ENCODE peak calls at places on chromosomes 6 and 20, in seven cellular contexts. N is fibroblast of lung; F is IMR-90; R is heart left ventricle; J is heart right ventricle; L is naive thymus-derived CD4-positive, alpha-beta T cell; X is SJSA1. U is an unnamed sample.

GRCh38 chr6:140487586-140487985 is 1113.1 kb upstream of the CITED2 start:
- DNase-seq in L (no peak), J (no peak), R (no peak), N (no peak), X (no peak), F (no peak), U (no peak)

GRCh38 chr6:110878751-110879539 is 4.4 kb downstream of the AMD1 start:
- DNase-seq in X (peak; percentile 37), N (no peak), L (peak; percentile 41), R (no peak), F (peak; percentile 59), J (no peak), U (no peak)

GRCh38 chr6:150721411-150722266 is 122.0 kb downstream of the PLEKHG1 start:
- DNase-seq in R (no peak), J (no peak), N (no peak), X (no peak), L (no peak), F (no peak), U (no peak)

GRCh38 chr6:43856005-43856765 is 86.2 kb downstream of the VEGFA start:
- DNase-seq in N (peak; percentile 42), X (peak; percentile 54), L (no peak), R (peak; percentile 53), J (peak; percentile 30), F (peak; percentile 40), U (no peak)

GRCh38 chr20:31721408-31722332 is 998 bp downstream of the BCL2L1 start:
- DNase-seq in J (peak; percentile 40), N (no peak), L (no peak), X (no peak), R (peak; percentile 49), F (no peak), U (no peak)

GRCh38 chr6:24476631-24477030 is 12.7 kb downstream of the GPLD1 start:
- DNase-seq in L (no peak), N (no peak), X (no peak), R (no peak), F (no peak), J (no peak), U (no peak)

GRCh38 chr6:125794342-125795137 is 3.8 kb downstream of the NCOA7 start:
- DNase-seq in X (no peak), N (no peak), R (no peak), J (no peak), F (peak; percentile 55), L (no peak), U (no peak)

GRCh38 chr6:170033666-170034065 is 257.2 kb downstream of the DLL1 start:
- DNase-seq in L (no peak), F (no peak), J (no peak), N (no peak), R (no peak), X (no peak), U (peak; percentile 51)

GRCh38 chr6:135202821-135203220 is 21.7 kb downstream of the MYB start:
- DNase-seq in J (no peak), L (no peak), X (no peak), R (no peak), N (no peak), F (no peak), U (no peak)

GRCh38 chr20:2297352-2297717 is 1.5 kb downstream of the TGM3 start:
- DNase-seq in R (no peak), N (no peak), L (no peak), J (no peak), X (peak; percentile 66), F (no peak), U (no peak)

GRCh38 chr6:63527658-63528514 is 44.4 kb upstream of the LOC128125822 start:
- DNase-seq in F (peak; percentile 100), R (no peak), N (peak; percentile 98), X (peak; percentile 39), L (no peak), J (no peak), U (no peak)

GRCh38 chr6:75863001-75863400 is 114.0 kb downstream of the MYO6 start:
- DNase-seq in N (no peak), R (no peak), X (no peak), J (no peak), L (no peak), F (no peak), U (no peak)

GRCh38 chr6:53837875-53838806 is 43.3 kb downstream of the LRRC1 start:
- DNase-seq in L (no peak), R (no peak), F (peak; percentile 22), N (no peak), J (no peak), X (no peak), U (no peak)

GRCh38 chr6:1379026-1379809 is 10.2 kb upstream of the FOXF2 start:
- DNase-seq in R (no peak), J (no peak), X (no peak), L (no peak), N (no peak), F (no peak), U (no peak)

GRCh38 chr20:37408202-37408929 is 62.4 kb downstream of the SRC start:
- DNase-seq in R (no peak), J (peak; percentile 18), F (no peak), X (no peak), N (no peak), L (no peak), U (no peak)

GRCh38 chr20:57922701-57923100 is 212.9 kb upstream of the PMEPA1 start:
- DNase-seq in R (no peak), N (no peak), J (no peak), X (no peak), L (no peak), F (no peak), U (no peak)

GRCh38 chr20:10357974-10358373 is 76.0 kb downstream of the MKKS start:
- DNase-seq in R (no peak), X (no peak), N (no peak), F (peak; percentile 17), J (no peak), L (no peak), U (no peak)

GRCh38 chr6:101393291-101394251 is at the start of gene GRIK2:
- DNase-seq in R (peak; percentile 52), F (peak; percentile 47), X (peak; percentile 42), L (no peak), J (peak; percentile 49), N (peak; percentile 28), U (no peak)

GRCh38 chr6:221531-222349 is 70.5 kb upstream of the DUSP22 start:
- DNase-seq in J (no peak), F (peak; percentile 58), X (no peak), N (peak; percentile 59), R (no peak), L (no peak), U (no peak)

GRCh38 chr20:18728165-18728866 is 85.3 kb upstream of the SCP2D1 start:
- DNase-seq in J (no peak), R (no peak), X (no peak), L (no peak), N (no peak), F (no peak), U (no peak)

GRCh38 chr20:30505566-30505965 is 751.9 kb upstream of the DEFB115 start:
- DNase-seq in N (no peak), F (no peak), L (no peak), X (no peak), R (no peak), J (no peak), U (no peak)

GRCh38 chr20:30503992-30504570 is 753.4 kb upstream of the DEFB115 start:
- DNase-seq in R (no peak), J (no peak), N (no peak), L (no peak), X (no peak), F (no peak), U (no peak)

GRCh38 chr20:30500829-30501440 is 756.5 kb upstream of the DEFB115 start:
- DNase-seq in J (no peak), F (no peak), N (no peak), L (no peak), X (no peak), R (no peak), U (peak; percentile 53)

GRCh38 chr20:30506100-30506499 is 751.4 kb upstream of the DEFB115 start:
- DNase-seq in J (no peak), F (no peak), L (no peak), N (no peak), R (no peak), X (no peak), U (peak; percentile 42)

GRCh38 chr20:30502670-30503069 is 754.8 kb upstream of the DEFB115 start:
- DNase-seq in R (no peak), L (no peak), J (no peak), N (no peak), F (no peak), X (peak; percentile 36), U (no peak)
- H3K9me3 ChIP-seq in R (no peaks in the 10 kb centered on the region), L (no peaks in the 10 kb centered on the region), J (no peaks in the 10 kb centered on the region), N (no peaks in the 10 kb centered on the region), F (peaks cover 12% of the 10 kb centered on the region), X (no peaks in the 10 kb centered on the region), U (no peaks in the 10 kb centered on the region)

GRCh38 chr6:34172961-34173775 is 27.3 kb upstream of the GRM4 start:
- DNase-seq in L (no peak), R (no peak), X (no peak), J (no peak), F (no peak), N (no peak), U (no peak)

GRCh38 chr6:34174846-34175399 is 29.0 kb upstream of the GRM4 start:
- DNase-seq in L (no peak), X (no peak), R (no peak), F (no peak), N (no peak), J (no peak), U (no peak)

GRCh38 chr6:34170341-34170740 is 24.5 kb upstream of the GRM4 start:
- DNase-seq in L (no peak), N (no peak), F (peak; percentile 8), X (no peak), J (no peak), R (no peak), U (no peak)

DNA sequence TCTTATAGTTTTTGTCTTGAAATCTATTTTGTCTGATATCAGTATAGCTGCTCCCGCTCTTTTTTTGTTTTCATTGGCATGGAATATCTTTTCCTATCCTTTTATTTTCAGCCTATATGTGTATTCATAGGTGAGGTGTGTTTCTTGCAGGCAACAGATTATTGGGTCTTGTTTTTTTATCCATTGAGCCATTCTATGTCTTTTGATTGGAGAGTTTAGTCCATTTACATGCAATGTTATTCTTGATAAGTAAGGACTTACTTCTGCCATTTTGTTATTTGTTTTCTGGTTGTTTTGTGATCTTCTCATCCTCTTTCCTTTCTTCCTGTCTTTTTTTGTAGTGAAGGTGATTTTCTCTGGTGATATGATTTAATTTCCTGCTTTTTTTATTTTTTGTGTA is 24.0 kb upstream of the GRM4 start:
- DNase-seq in F (no peak), R (no peak), J (no peak), N (no peak), L (no peak), X (no peak), U (no peak)
- H3K4me1 ChIP-seq in F (no peaks in the 10 kb centered on the region), R (no peaks in the 10 kb centered on the region), J (no peaks in the 10 kb centered on the region), N (no peaks in the 10 kb centered on the region), L (no peaks in the 10 kb centered on the region), X (no peaks in the 10 kb centered on the region), U (no peaks in the 10 kb centered on the region)

GRCh38 chr6:36319834-36320233 is 16.9 kb downstream of the BNIP5 start:
- DNase-seq in X (no peak), L (no peak), F (no peak), R (no peak), N (no peak), J (no peak), U (no peak)
- H3K27ac ChIP-seq in X (no peak overlapping the region), L (no peak overlapping the region), F (no peak overlapping the region), R (no peak overlapping the region), N (no peak overlapping the region), J (no peak overlapping the region), U (no peak overlapping the region)

DNA sequence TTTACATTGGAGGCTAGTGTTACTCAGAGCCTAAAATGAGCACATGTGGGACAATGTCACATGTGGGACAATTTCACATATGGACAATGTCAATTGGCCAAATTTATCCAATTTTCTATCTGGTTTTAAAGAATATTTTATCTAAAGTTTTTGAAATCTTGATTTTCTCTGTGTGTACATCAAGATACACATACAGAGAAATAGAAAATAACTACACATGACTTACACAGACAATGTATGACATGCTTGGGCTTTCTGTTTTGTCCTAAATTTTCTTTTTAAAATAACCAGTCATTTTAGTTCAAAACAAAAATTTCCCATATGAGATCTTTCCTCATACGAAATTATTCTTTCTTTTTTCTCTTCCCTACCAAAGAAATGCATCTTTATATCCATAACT is 24.6 kb downstream of the GGTLC1 start:
- DNase-seq in N (no peak), F (no peak), L (no peak), X (no peak), R (no peak), J (no peak), U (no peak)
- H3K9me3 ChIP-seq in N (no peaks in the 10 kb centered on the region), F (no peaks in the 10 kb centered on the region), L (no peaks in the 10 kb centered on the region), X (no peaks in the 10 kb centered on the region), R (peaks cover 7% of the 10 kb centered on the region), J (no peaks in the 10 kb centered on the region), U (no peaks in the 10 kb centered on the region)